ENCODE peak calls at places on chromosomes 6 and 20, in eight cellular contexts. M, A, J, U, H, L, R and X are unnamed samples.

GRCh38 chr6:156017838-156018237 is 562.2 kb upstream of the NOX3 start:
- DNase-seq in R (no peak), J (no peak), U (no peak), L (no peak), M (no peak), A (no peak), H (no peak), X (no peak)

GRCh38 chr20:63103402-63104311 is 96.9 kb upstream of the BHLHE23 start:
- DNase-seq in J (no peak), R (no peak), A (no peak), H (peak; percentile 33), L (no peak), U (no peak), M (no peak), X (no peak)

GRCh38 chr6:151107897-151108427 is 131.8 kb upstream of the AKAP12 start:
- DNase-seq in H (no peak), R (no peak), A (no peak), M (no peak), U (no peak), J (no peak), L (no peak), X (no peak)

GRCh38 chr6:156379946-156380707 is 397.1 kb upstream of the ARID1B start:
- DNase-seq in M (no peak), R (no peak), A (no peak), U (no peak), J (peak; percentile 74), H (no peak), L (no peak), X (peak; percentile 30)

GRCh38 chr6:42451595-42452170 is at the start of gene TRERF1:
- DNase-seq in R (peak; percentile 41), A (peak; percentile 93), U (peak; percentile 78), H (peak; percentile 76), J (peak; percentile 66), M (peak; percentile 38), L (peak; percentile 42), X (no peak)

GRCh38 chr20:44309763-44310663 is 989 bp downstream of the FITM2 start:
- DNase-seq in M (peak; percentile 61), A (no peak), J (peak; percentile 16), R (no peak), U (peak; percentile 47), H (no peak), L (no peak), X (no peak)

GRCh38 chr6:119322715-119323350 is 26.7 kb downstream of the MAN1A1 start:
- DNase-seq in L (no peak), H (no peak), U (no peak), A (no peak), R (no peak), J (no peak), M (no peak), X (no peak)

GRCh38 chr6:15444881-15445280 is 199.0 kb downstream of the JARID2 start:
- DNase-seq in U (no peak), A (peak; percentile 91), L (no peak), J (no peak), M (no peak), R (no peak), H (no peak), X (no peak)

GRCh38 chr6:9745476-9745875 is 669.4 kb downstream of the TFAP2A start:
- DNase-seq in R (no peak), J (no peak), M (no peak), H (no peak), U (no peak), L (no peak), A (no peak), X (no peak)

GRCh38 chr6:8530775-8531435 is 95.6 kb upstream of the SLC35B3 start:
- DNase-seq in L (no peak), A (peak; percentile 29), U (peak; percentile 4), M (no peak), R (no peak), J (no peak), H (no peak), X (no peak)

GRCh38 chr6:51842066-51842465 is 245.3 kb downstream of the PKHD1 start:
- DNase-seq in J (no peak), M (no peak), H (no peak), R (no peak), A (no peak), U (no peak), L (no peak), X (no peak)

DNA sequence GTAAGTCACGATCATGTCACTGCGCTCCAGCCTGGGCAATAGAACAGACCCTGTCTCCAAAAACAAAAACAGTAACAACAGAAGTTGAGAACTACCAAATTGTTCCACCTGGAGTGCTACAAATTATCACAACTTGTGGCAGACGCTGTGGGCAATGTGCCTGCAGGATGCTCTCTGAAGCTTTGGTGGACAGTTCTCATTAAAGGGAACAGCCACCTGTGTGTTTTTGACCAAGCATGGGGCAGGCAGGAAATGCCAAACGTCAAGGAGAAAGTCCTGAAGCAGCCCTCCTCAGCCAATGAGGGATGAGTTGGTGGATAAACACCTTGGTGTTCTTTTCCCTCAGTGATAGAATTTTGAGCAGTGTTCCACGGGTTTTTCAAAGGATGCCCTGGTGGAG is 15.9 kb downstream of the COX4I2 start:
- DNase-seq in J (no peak), U (no peak), M (no peak), A (no peak), R (no peak), H (no peak), L (no peak), X (no peak)
- TF ChIP-seq CTCF in J (no peak), U (no peak), M (no peak), A (no peak), R (no peak), H (no peak), L (no peak), X (no peak)

DNA sequence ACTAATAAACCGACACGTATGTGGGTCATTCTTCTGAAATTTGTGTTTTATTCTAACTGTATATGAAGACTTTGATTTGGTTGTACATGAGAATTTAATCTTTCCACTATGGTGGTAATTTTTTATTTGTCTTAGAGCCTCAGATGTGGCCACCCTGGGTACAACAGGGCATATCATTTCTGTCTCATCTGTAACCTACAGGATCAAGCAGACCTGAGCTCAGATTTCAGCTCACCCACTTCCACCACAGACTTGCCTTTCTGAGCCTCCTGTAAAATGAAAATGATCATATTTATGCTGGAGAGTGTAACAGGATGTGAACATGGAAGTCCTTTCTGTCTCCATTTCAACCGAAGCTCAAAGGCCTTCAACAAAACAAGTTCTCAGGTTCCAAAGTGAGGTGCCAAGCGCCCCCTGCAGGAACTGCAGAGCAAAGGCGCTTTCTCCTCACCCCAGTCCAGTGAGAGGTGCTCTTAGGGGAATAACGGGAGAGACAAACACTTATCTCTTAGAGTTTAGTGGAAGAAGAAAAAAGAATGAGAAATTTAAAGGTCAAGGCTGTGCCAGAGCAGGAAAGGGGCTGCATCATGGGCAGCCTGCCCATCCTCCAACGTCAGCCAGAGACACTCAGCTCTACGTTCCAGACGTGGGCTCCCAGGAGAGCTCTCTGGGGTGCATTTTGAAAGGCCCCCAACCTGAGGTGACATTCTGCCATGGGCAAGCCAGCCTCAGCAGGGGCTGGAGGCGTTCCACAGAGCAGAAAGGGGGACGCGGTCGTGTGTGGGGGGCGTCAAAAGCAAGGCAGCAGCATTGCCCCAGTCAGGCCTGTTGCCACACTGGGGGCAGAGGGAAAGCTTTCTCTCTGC is 23.1 kb upstream of the CD24 start:
- DNase-seq in H (no peak), A (peak; percentile 67), L (peak; percentile 11), U (peak; percentile 76), R (peak; percentile 34), J (peak; percentile 8), M (no peak), X (peak; percentile 31)
- TF ChIP-seq CTCF in H (peak; percentile 77), A (peak; percentile 89), L (peak; percentile 56), U (peak; percentile 94), R (peak; percentile 76), J (peak; percentile 97), M (peak; percentile 56), X (peak; percentile 98)

GRCh38 chr20:35698298-35699126 is 640 bp downstream of the NFS1 start:
- DNase-seq in R (no peak), J (no peak), U (peak; percentile 29), H (no peak), L (no peak), A (peak; percentile 30), M (no peak), X (no peak)

GRCh38 chr20:35700625-35701148 is 1.5 kb downstream of the ROMO1 start:
- DNase-seq in R (no peak), J (no peak), M (no peak), H (no peak), U (no peak), A (no peak), L (no peak), X (no peak)

GRCh38 chr20:35699914-35700624 is 864 bp downstream of the ROMO1 start:
- DNase-seq in M (no peak), L (no peak), A (no peak), U (no peak), R (no peak), H (no peak), J (no peak), X (no peak)

GRCh38 chr20:35697696-35698297 is 1.4 kb downstream of the NFS1 start:
- DNase-seq in M (no peak), A (no peak), J (no peak), L (no peak), H (no peak), R (no peak), U (no peak), X (no peak)

DNA sequence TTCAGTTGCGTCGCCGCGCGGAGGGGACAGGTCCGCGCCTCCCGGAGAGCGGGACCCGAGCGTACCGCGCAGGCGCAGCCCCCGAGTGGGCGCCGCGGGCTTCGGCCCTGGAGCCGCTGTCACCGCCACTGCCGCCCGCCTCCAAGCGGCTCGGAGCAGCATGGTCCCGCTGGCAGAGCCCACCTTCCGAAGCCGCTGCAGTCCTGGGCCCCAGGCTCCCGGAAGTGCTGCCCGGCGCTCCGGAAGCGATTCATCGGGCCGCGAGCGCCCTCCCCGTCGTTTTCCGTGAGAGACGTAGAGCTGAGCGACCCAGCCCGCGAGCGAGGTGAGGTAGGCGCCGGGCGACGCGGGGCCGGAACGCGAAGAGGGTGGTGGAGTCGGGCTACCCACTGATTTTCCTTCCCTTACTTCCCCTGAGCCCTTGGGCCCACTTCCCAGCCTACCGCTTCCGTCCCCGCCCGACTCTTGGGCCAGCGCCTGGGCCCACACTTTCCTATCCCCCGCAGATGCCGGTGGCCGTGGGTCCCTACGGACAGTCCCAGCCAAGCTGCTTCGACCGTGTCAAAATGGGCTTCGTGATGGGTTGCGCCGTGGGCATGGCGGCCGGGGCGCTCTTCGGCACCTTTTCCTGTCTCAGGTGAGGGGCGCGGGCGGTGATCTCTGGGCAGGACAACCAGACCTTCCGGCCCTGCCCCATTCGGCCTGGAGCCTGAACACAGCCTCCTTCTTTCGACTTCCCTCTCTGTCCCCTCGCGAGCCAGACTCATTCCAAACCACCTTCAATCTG is at the start of the genes NFS1 and ROMO1:
- DNase-seq in L (peak; percentile 76), M (peak; percentile 87), R (peak; percentile 77), H (peak; percentile 91), U (peak; percentile 95), J (peak; percentile 61), A (peak; percentile 89), X (peak; percentile 32)
- TF ChIP-seq CTCF in L (peak; percentile 21), M (peak; percentile 39), R (peak; percentile 35), H (peak; percentile 16), U (peak; percentile 30), J (peak; percentile 18), A (peak; percentile 29), X (no peak)

DNA sequence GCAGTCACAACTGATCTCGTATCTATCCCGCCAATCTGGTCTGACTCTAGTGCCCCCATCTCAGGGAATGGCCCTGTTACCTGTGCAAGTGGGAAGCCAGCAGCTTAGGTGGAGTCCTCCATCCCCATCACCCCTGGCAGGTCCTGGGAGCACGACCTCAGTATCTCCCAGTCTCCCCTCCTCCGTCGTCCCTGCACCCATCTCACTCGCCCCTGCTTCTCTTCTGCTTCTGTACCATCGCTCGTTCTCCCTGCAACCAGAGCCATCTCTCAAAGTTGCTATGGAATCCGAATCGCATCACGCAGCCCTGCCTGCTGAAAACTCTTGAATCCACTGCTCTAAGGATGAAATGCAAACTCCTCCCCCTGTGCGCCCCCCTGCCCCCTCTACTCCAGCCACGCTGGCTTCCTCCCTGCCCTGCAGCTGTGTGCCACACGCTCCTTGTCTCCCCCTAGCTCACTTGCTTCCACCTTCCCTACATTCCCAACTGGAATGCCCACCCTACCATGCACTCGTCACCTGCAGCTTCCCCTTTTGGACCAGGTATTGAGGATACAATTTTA is 64.0 kb upstream of the PTGIS start:
- DNase-seq in J (no peak), U (no peak), L (no peak), A (no peak), M (no peak), R (no peak), H (no peak), X (no peak)
- TF ChIP-seq CTCF in J (no peak), U (no peak), L (no peak), A (no peak), M (no peak), R (no peak), H (no peak), X (no peak)